ENCODE peak calls at places on chromosome 18, in nine cellular contexts. One of them, this sample, is unnamed.

GRCh38 chr18:74064510-74064909 is 83.1 kb downstream of the FBXO15 start:
- DNase-seq in A673: peak; percentile 5
- DNase-seq in GM12878: no peak
- DNase-seq in tibial nerve: no peak
- DNase-seq in IMR-90: peak; percentile 39
- DNase-seq in brain microvascular endothelial cell: no peak
- DNase-seq in breast epithelium: no peak
- DNase-seq in lower lobe of right lung: no peak
- DNase-seq in choroid plexus epithelial cell: no peak
- DNase-seq in this sample: no peak

GRCh38 chr18:30970201-30970816 is 72.2 kb downstream of the DSC3 start:
- DNase-seq in A673: peak; percentile 37
- DNase-seq in GM12878: no peak
- DNase-seq in tibial nerve: no peak
- DNase-seq in IMR-90: peak; percentile 2
- DNase-seq in brain microvascular endothelial cell: peak; percentile 12
- DNase-seq in breast epithelium: no peak
- DNase-seq in lower lobe of right lung: no peak
- DNase-seq in choroid plexus epithelial cell: peak; percentile 62
- DNase-seq in this sample: peak; percentile 77

GRCh38 chr18:48992791-48993555 is 42.2 kb upstream of the SMAD7 start:
- DNase-seq in A673: no peak
- DNase-seq in GM12878: peak; percentile 13
- DNase-seq in tibial nerve: peak; percentile 37
- DNase-seq in IMR-90: no peak
- DNase-seq in brain microvascular endothelial cell: no peak
- DNase-seq in breast epithelium: no peak
- DNase-seq in lower lobe of right lung: peak; percentile 62
- DNase-seq in choroid plexus epithelial cell: no peak
- DNase-seq in this sample: no peak

GRCh38 chr18:63817441-63818051 is 42.3 kb downstream of the SERPINB7 start:
- DNase-seq in A673: no peak
- DNase-seq in GM12878: no peak
- DNase-seq in tibial nerve: no peak
- DNase-seq in IMR-90: peak; percentile 71
- DNase-seq in brain microvascular endothelial cell: peak; percentile 41
- DNase-seq in breast epithelium: no peak
- DNase-seq in lower lobe of right lung: no peak
- DNase-seq in choroid plexus epithelial cell: peak; percentile 56
- DNase-seq in this sample: no peak

GRCh38 chr18:59086522-59086921 is 53.2 kb upstream of the SEC11C start:
- DNase-seq in A673: no peak
- DNase-seq in GM12878: no peak
- DNase-seq in tibial nerve: no peak
- DNase-seq in IMR-90: no peak
- DNase-seq in brain microvascular endothelial cell: no peak
- DNase-seq in breast epithelium: no peak
- DNase-seq in lower lobe of right lung: no peak
- DNase-seq in choroid plexus epithelial cell: no peak
- DNase-seq in this sample: no peak

GRCh38 chr18:8264861-8265411 is 344.3 kb upstream of the RAB12 start:
- DNase-seq in A673: no peak
- DNase-seq in GM12878: no peak
- DNase-seq in tibial nerve: no peak
- DNase-seq in IMR-90: peak; percentile 7
- DNase-seq in brain microvascular endothelial cell: no peak
- DNase-seq in breast epithelium: peak; percentile 67
- DNase-seq in lower lobe of right lung: no peak
- DNase-seq in choroid plexus epithelial cell: peak; percentile 62
- DNase-seq in this sample: peak; percentile 11

GRCh38 chr18:45012286-45012685 is 331.6 kb downstream of the SETBP1 start:
- DNase-seq in A673: peak; percentile 15
- DNase-seq in GM12878: no peak
- DNase-seq in tibial nerve: no peak
- DNase-seq in IMR-90: no peak
- DNase-seq in brain microvascular endothelial cell: no peak
- DNase-seq in breast epithelium: no peak
- DNase-seq in lower lobe of right lung: no peak
- DNase-seq in choroid plexus epithelial cell: no peak
- DNase-seq in this sample: peak; percentile 18

GRCh38 chr18:39462436-39462835 is 1896.8 kb upstream of the CELF4 start:
- DNase-seq in A673: no peak
- DNase-seq in GM12878: no peak
- DNase-seq in tibial nerve: no peak
- DNase-seq in IMR-90: peak; percentile 66
- DNase-seq in brain microvascular endothelial cell: peak; percentile 86
- DNase-seq in breast epithelium: no peak
- DNase-seq in lower lobe of right lung: no peak
- DNase-seq in choroid plexus epithelial cell: peak; percentile 67
- DNase-seq in this sample: peak; percentile 87

GRCh38 chr18:34867520-34867919 is 157.4 kb downstream of the DTNA start:
- DNase-seq in A673: peak; percentile 49
- DNase-seq in GM12878: no peak
- DNase-seq in tibial nerve: no peak
- DNase-seq in IMR-90: no peak
- DNase-seq in brain microvascular endothelial cell: peak; percentile 3
- DNase-seq in breast epithelium: no peak
- DNase-seq in lower lobe of right lung: no peak
- DNase-seq in choroid plexus epithelial cell: no peak
- DNase-seq in this sample: no peak

GRCh38 chr18:31609886-31610646 is 18.4 kb downstream of the TTR start:
- DNase-seq in A673: no peak
- DNase-seq in GM12878: no peak
- DNase-seq in tibial nerve: no peak
- DNase-seq in IMR-90: no peak
- DNase-seq in brain microvascular endothelial cell: no peak
- DNase-seq in breast epithelium: no peak
- DNase-seq in lower lobe of right lung: no peak
- DNase-seq in choroid plexus epithelial cell: no peak
- DNase-seq in this sample: no peak

GRCh38 chr18:50986360-50987087 is 18.7 kb downstream of the ELAC1 start:
- DNase-seq in A673: no peak
- DNase-seq in GM12878: no peak
- DNase-seq in tibial nerve: no peak
- DNase-seq in IMR-90: peak; percentile 65
- DNase-seq in brain microvascular endothelial cell: peak; percentile 16
- DNase-seq in breast epithelium: no peak
- DNase-seq in lower lobe of right lung: no peak
- DNase-seq in choroid plexus epithelial cell: peak; percentile 38
- DNase-seq in this sample: peak; percentile 38

DNA sequence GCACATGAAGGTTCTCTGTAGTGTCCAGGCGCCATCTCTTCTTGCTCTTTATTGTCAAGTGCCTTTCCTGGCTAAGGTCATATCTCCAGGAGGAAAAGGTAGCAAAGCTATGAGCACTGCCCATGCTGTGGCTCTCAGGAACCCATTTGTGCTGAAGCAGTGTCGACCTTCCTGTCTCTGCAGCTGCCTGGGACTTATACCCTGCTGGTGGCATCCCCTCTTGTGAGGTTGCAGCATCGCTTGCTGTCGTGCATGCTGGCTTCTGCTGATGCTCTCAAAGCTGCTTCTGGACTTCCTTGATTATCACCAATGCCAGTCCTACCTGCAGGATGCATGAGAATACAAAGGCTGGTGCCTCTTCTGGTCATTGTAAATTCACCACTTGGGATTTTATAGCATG is 22.1 kb upstream of the PTPN2 start:
- DNase-seq in A673: no peak
- DNase-seq in GM12878: no peak
- DNase-seq in tibial nerve: no peak
- DNase-seq in IMR-90: no peak
- DNase-seq in brain microvascular endothelial cell: no peak
- DNase-seq in breast epithelium: no peak
- DNase-seq in lower lobe of right lung: no peak
- DNase-seq in choroid plexus epithelial cell: no peak
- DNase-seq in this sample: no peak
- TF ChIP-seq CTCF in A673: no peak
- TF ChIP-seq CTCF in GM12878: no peak
- TF ChIP-seq CTCF in tibial nerve: no peak
- TF ChIP-seq CTCF in IMR-90: no peak
- TF ChIP-seq CTCF in brain microvascular endothelial cell: no peak
- TF ChIP-seq CTCF in breast epithelium: no peak
- TF ChIP-seq CTCF in lower lobe of right lung: no peak
- TF ChIP-seq CTCF in choroid plexus epithelial cell: no peak
- TF ChIP-seq CTCF in this sample: no peak

GRCh38 chr18:61581578-61582204 is 248.5 kb downstream of the CDH20 start:
- DNase-seq in A673: peak; percentile 79
- DNase-seq in GM12878: no peak
- DNase-seq in tibial nerve: peak; percentile 77
- DNase-seq in IMR-90: peak; percentile 47
- DNase-seq in brain microvascular endothelial cell: peak; percentile 51
- DNase-seq in breast epithelium: peak; percentile 82
- DNase-seq in lower lobe of right lung: peak; percentile 79
- DNase-seq in choroid plexus epithelial cell: peak; percentile 69
- DNase-seq in this sample: peak; percentile 43
- H3K4me3 ChIP-seq in A673: peak overlapping the region; percentile 43
- H3K4me3 ChIP-seq in GM12878: no peak overlapping the region
- H3K4me3 ChIP-seq in tibial nerve: peak overlapping the region; percentile 8
- H3K4me3 ChIP-seq in IMR-90: peak overlapping the region; percentile 45
- H3K4me3 ChIP-seq in brain microvascular endothelial cell: peak overlapping the region; percentile 53
- H3K4me3 ChIP-seq in breast epithelium: peak overlapping the region; percentile 69
- H3K4me3 ChIP-seq in lower lobe of right lung: peak overlapping the region; percentile 46
- H3K4me3 ChIP-seq in choroid plexus epithelial cell: peak overlapping the region; percentile 51
- H3K4me3 ChIP-seq in this sample: peak overlapping the region; percentile 37

DNA sequence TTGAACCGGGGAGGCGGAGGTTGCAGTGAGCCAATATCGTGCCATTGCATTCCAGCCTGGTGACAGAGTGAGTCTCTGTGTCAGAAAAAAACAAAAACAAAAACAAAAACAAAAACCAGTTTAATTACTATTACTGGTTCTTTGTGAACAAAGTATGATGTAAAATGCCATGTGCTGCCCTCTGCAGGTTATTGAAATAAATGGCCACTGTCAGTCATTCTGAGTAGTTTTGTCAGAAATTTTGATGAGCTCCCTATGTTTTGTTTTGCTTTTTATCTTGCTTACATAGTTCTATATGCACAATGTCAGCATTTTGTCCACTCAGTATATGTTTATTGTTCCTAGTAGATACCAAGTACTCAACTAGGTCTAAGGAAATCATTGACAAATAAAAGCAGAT is 423.6 kb upstream of the CHST9 start:
- DNase-seq in A673: no peak
- DNase-seq in GM12878: no peak
- DNase-seq in tibial nerve: no peak
- DNase-seq in IMR-90: no peak
- DNase-seq in brain microvascular endothelial cell: peak; percentile 9
- DNase-seq in breast epithelium: no peak
- DNase-seq in lower lobe of right lung: no peak
- DNase-seq in choroid plexus epithelial cell: peak; percentile 33
- DNase-seq in this sample: peak; percentile 7
- TF ChIP-seq CTCF in A673: peak; percentile 68
- TF ChIP-seq CTCF in GM12878: peak; percentile 32
- TF ChIP-seq CTCF in tibial nerve: no peak
- TF ChIP-seq CTCF in IMR-90: peak; percentile 32
- TF ChIP-seq CTCF in brain microvascular endothelial cell: peak; percentile 59
- TF ChIP-seq CTCF in breast epithelium: no peak
- TF ChIP-seq CTCF in lower lobe of right lung: peak; percentile 24
- TF ChIP-seq CTCF in choroid plexus epithelial cell: peak; percentile 64
- TF ChIP-seq CTCF in this sample: peak; percentile 60

DNA sequence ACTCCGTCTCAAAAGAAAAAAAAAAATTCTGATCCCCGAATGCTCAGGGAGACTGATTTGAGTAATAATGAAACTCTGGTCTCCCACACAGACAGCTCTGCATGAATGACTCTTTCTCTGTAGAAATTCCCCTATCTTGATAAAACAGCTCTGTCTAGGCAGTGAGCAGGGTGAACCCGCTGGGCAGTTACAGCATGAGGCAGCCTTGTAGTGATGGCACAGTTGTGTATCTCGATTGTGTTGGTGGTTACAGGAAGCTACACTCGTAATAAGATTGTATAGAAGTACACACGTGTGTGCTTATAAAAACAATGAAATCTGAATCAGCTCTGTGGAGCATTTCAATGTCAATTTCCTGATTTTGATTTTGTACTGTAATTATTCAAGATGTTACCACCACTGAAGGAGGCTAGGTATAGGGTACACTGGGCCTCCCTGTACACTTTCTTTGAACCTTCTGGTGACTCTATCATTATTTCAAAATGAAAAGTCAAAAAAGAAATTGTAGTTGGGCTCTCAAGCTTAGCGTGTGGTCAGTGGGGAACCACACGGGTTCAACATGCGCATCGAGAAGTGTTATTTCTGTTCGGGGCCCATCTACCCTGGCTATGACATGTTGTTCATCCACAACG is 34.9 kb upstream of the ATP8B1 start:
- DNase-seq in A673: no peak
- DNase-seq in GM12878: peak; percentile 91
- DNase-seq in tibial nerve: no peak
- DNase-seq in IMR-90: peak; percentile 37
- DNase-seq in brain microvascular endothelial cell: peak; percentile 83
- DNase-seq in breast epithelium: no peak
- DNase-seq in lower lobe of right lung: no peak
- DNase-seq in choroid plexus epithelial cell: peak; percentile 66
- DNase-seq in this sample: no peak
- H3K4me3 ChIP-seq in A673: no peak overlapping the region
- H3K4me3 ChIP-seq in GM12878: peak overlapping the region; percentile 9
- H3K4me3 ChIP-seq in tibial nerve: no peak overlapping the region
- H3K4me3 ChIP-seq in IMR-90: no peak overlapping the region
- H3K4me3 ChIP-seq in brain microvascular endothelial cell: no peak overlapping the region
- H3K4me3 ChIP-seq in breast epithelium: no peak overlapping the region
- H3K4me3 ChIP-seq in lower lobe of right lung: no peak overlapping the region
- H3K4me3 ChIP-seq in choroid plexus epithelial cell: no peak overlapping the region
- H3K4me3 ChIP-seq in this sample: no peak overlapping the region

DNA sequence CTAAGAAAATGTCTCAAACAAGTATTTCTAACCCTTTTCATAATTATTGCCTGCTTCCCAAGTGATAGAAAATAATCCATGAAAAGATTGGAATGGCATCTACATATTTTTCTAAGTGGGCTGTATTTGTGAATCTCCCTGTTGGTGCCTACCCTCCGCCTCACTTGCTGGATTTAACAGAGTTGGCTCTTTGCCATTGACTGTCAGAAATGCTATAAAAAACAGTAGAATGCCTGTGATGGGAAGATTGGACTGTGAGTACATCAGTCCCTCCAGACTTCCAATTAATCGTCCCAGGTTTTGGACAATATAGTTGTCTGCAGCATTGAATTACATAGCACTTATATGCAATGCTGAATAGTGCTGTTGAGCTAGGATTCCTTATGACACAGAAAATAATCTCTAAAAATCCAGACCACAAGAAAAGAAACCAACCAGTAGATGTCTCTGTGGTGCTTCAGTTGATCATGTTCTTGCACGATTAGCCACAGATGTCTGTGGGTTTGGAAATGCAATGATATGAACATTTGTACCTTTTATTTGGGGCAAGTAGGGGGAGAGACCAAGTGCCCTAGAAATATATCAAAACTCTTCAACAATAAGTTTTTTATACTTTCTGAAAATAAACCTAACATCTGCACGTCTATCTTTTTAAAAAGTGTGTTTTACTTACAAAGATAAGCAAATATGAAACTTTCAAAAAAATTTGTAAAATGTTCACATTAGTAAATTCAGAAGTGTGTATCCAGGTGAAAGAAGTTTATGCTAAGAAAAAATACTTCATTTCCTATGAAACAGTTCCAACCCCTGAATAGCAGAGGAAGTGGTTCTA is 88.5 kb downstream of the DYNAP start:
- DNase-seq in A673: peak; percentile 74
- DNase-seq in GM12878: peak; percentile 9
- DNase-seq in tibial nerve: peak; percentile 18
- DNase-seq in IMR-90: peak; percentile 83
- DNase-seq in brain microvascular endothelial cell: peak; percentile 83
- DNase-seq in breast epithelium: no peak
- DNase-seq in lower lobe of right lung: no peak
- DNase-seq in choroid plexus epithelial cell: peak; percentile 94
- DNase-seq in this sample: peak; percentile 77
- TF ChIP-seq CTCF in A673: peak; percentile 63
- TF ChIP-seq CTCF in GM12878: peak; percentile 12
- TF ChIP-seq CTCF in tibial nerve: peak; percentile 52
- TF ChIP-seq CTCF in IMR-90: peak; percentile 84
- TF ChIP-seq CTCF in brain microvascular endothelial cell: peak; percentile 58
- TF ChIP-seq CTCF in breast epithelium: peak; percentile 50
- TF ChIP-seq CTCF in lower lobe of right lung: peak; percentile 47
- TF ChIP-seq CTCF in choroid plexus epithelial cell: peak; percentile 67
- TF ChIP-seq CTCF in this sample: peak; percentile 51

GRCh38 chr18:77133920-77134496 is 1.4 kb upstream of the MBP start:
- DNase-seq in A673: no peak
- DNase-seq in GM12878: no peak
- DNase-seq in tibial nerve: peak; percentile 48
- DNase-seq in IMR-90: no peak
- DNase-seq in brain microvascular endothelial cell: no peak
- DNase-seq in breast epithelium: no peak
- DNase-seq in lower lobe of right lung: peak; percentile 77
- DNase-seq in choroid plexus epithelial cell: no peak
- DNase-seq in this sample: no peak
- H3K4me3 ChIP-seq in A673: no peak overlapping the region
- H3K4me3 ChIP-seq in GM12878: no peak overlapping the region
- H3K4me3 ChIP-seq in tibial nerve: no peak overlapping the region
- H3K4me3 ChIP-seq in IMR-90: no peak overlapping the region
- H3K4me3 ChIP-seq in brain microvascular endothelial cell: no peak overlapping the region
- H3K4me3 ChIP-seq in breast epithelium: no peak overlapping the region
- H3K4me3 ChIP-seq in lower lobe of right lung: peak overlapping the region; percentile 92
- H3K4me3 ChIP-seq in choroid plexus epithelial cell: no peak overlapping the region
- H3K4me3 ChIP-seq in this sample: no peak overlapping the region